ENCODE peak calls at places on chromosomes 12 and 14, in ten cellular contexts. L is choroid plexus epithelial cell, C is H1, P is WTC11, Z is lung, Y is prostate gland, T is tibial nerve, J is tibial artery, M is OCI-LY7, X is GM12865. K is an unnamed sample.

GRCh38 chr12:76871751-76872150 is 7.1 kb downstream of the CSRP2 start:
- DNase-seq in L (no peak), M (no peak), T (no peak), C (no peak), Z (no peak), J (no peak), P (no peak), X (no peak), Y (no peak), K (no peak)

GRCh38 chr14:79638647-79639266 is 572.5 kb downstream of the DIO2 start:
- DNase-seq in L (no peak), X (no peak), P (no peak), J (no peak), Z (no peak), C (no peak), M (no peak), Y (no peak), T (no peak), K (no peak)

GRCh38 chr14:55847766-55848165 is 267.8 kb downstream of the KTN1 start:
- DNase-seq in Z (no peak), P (no peak), L (peak), M (no peak), J (no peak), X (no peak), C (no peak), T (no peak), Y (no peak), K (no peak)

GRCh38 chr12:75378354-75378753 is 12.5 kb upstream of the GLIPR1L2 start:
- DNase-seq in J (no peak), P (no peak), T (no peak), X (no peak), Y (no peak), L (peak), C (no peak), M (no peak), Z (no peak), K (no peak)

GRCh38 chr12:19739195-19739776 is 300.0 kb downstream of the AEBP2 start:
- DNase-seq in J (no peak), Y (peak), C (no peak), T (peak), Z (no peak), L (peak), M (peak), P (no peak), X (peak), K (peak)

GRCh38 chr12:2395352-2395977 is 342.7 kb downstream of the CACNA1C start:
- DNase-seq in P (peak), Y (no peak), X (peak), L (peak), M (peak), T (peak), J (no peak), Z (peak), C (peak), K (peak)

GRCh38 chr14:106210650-106211049 is 684.3 kb downstream of the TMEM121 start:
- DNase-seq in L (no peak), Z (no peak), C (no peak), J (no peak), M (peak), X (peak), T (no peak), Y (no peak), P (no peak), K (peak)

GRCh38 chr12:64392221-64392620 is 1.7 kb upstream of the C12orf56 start:
- DNase-seq in Z (no peak), M (peak), P (no peak), L (peak), C (no peak), Y (no peak), T (peak), X (peak), J (no peak), K (peak)

GRCh38 chr12:6494351-6494743 is 445 bp downstream of the NCAPD2 start:
- DNase-seq in Z (no peak), J (no peak), X (no peak), M (no peak), T (no peak), Y (no peak), C (no peak), P (no peak), L (no peak), K (no peak)

GRCh38 chr12:121748571-121749265 is 36.2 kb downstream of the TMEM120B start:
- DNase-seq in X (no peak), T (no peak), C (peak), J (no peak), P (no peak), M (no peak), L (peak), Z (no peak), Y (no peak), K (peak)

GRCh38 chr14:96735509-96735908 is 61.7 kb upstream of the VRK1 start:
- DNase-seq in T (no peak), L (no peak), P (no peak), J (no peak), Y (no peak), M (no peak), Z (no peak), C (no peak), X (no peak), K (no peak)

GRCh38 chr14:21041676-21042433 is at the start of gene RNASE7:
- DNase-seq in T (no peak), X (no peak), C (no peak), P (no peak), J (no peak), M (no peak), Y (peak), L (peak), Z (no peak), K (no peak)

GRCh38 chr12:179131-179884 is 34.6 kb downstream of the SLC6A12 start:
- DNase-seq in C (no peak), Z (no peak), Y (no peak), L (no peak), T (no peak), X (no peak), P (no peak), M (no peak), J (no peak), K (no peak)

GRCh38 chr12:78880078-78880477 is 15.5 kb downstream of the SYT1 start:
- DNase-seq in Y (no peak), T (no peak), X (no peak), C (no peak), J (no peak), Z (no peak), M (no peak), L (peak), P (no peak), K (no peak)

GRCh38 chr12:53703746-53704145 is 23.5 kb downstream of the CALCOCO1 start:
- DNase-seq in Y (no peak), C (no peak), Z (no peak), L (peak), J (no peak), P (no peak), M (no peak), T (no peak), X (no peak), K (no peak)

GRCh38 chr12:22978962-22979361 is 354.0 kb downstream of the ETNK1 start:
- DNase-seq in X (no peak), Y (no peak), T (no peak), M (no peak), C (no peak), J (no peak), P (no peak), Z (no peak), L (peak), K (no peak)

GRCh38 chr14:49621114-49621881 is 699 bp downstream of the MGAT2 start:
- DNase-seq in Z (peak), L (no peak), J (peak), C (no peak), X (peak), P (peak), M (peak), T (peak), Y (peak), K (peak)

GRCh38 chr14:83798421-83798820 is 1731.5 kb upstream of the FLRT2 start:
- DNase-seq in L (no peak), Y (no peak), Z (no peak), T (no peak), M (no peak), X (no peak), J (no peak), P (no peak), C (no peak), K (no peak)

GRCh38 chr12:69238589-69239285 is 632 bp upstream of the CPSF6 start:
- DNase-seq in X (no peak), Y (no peak), T (no peak), M (peak), Z (no peak), P (no peak), J (no peak), L (no peak), C (no peak), K (no peak)

GRCh38 chr12:90239740-90240260 is 531.2 kb upstream of the ATP2B1 start:
- DNase-seq in C (no peak), M (no peak), Z (no peak), T (no peak), Y (no peak), P (no peak), L (no peak), X (no peak), J (no peak), K (no peak)

GRCh38 chr12:77625441-77625840 is 205.3 kb upstream of the NAV3 start:
- DNase-seq in P (no peak), L (peak), Z (no peak), T (no peak), J (no peak), Y (no peak), X (no peak), C (no peak), M (no peak), K (no peak)

GRCh38 chr12:121963341-121964018 is 45.1 kb downstream of the CFAP251 start:
- DNase-seq in P (no peak), M (no peak), L (no peak), C (no peak), T (no peak), Y (no peak), Z (no peak), X (no peak), J (no peak), K (no peak)

GRCh38 chr12:85693093-85693665 is 143.0 kb downstream of the RASSF9 start:
- DNase-seq in C (no peak), P (no peak), L (no peak), T (no peak), J (no peak), X (no peak), M (no peak), Y (no peak), Z (no peak), K (no peak)

GRCh38 chr12:52419656-52420055 is 13.5 kb upstream of the KRT82 start:
- DNase-seq in T (no peak), J (no peak), P (no peak), Z (no peak), Y (no peak), C (no peak), M (no peak), L (peak), X (no peak), K (no peak)

GRCh38 chr14:72479471-72479931 is 414.4 kb downstream of the DPF3 start:
- DNase-seq in Y (no peak), X (peak), J (no peak), Z (no peak), L (peak), T (no peak), M (no peak), P (no peak), C (no peak), K (peak)

GRCh38 chr12:131204416-131205311 is 251.0 kb downstream of the ADGRD1 start:
- DNase-seq in Y (no peak), C (peak), T (no peak), M (no peak), L (no peak), J (peak), P (no peak), Z (no peak), X (no peak), K (no peak)

GRCh38 chr14:60650382-60650961 is 1.2 kb upstream of the SIX1 start:
- DNase-seq in M (no peak), J (no peak), Z (no peak), T (no peak), X (no peak), Y (peak), P (no peak), L (peak), C (no peak), K (no peak)

GRCh38 chr14:65228436-65228835 is 126.1 kb upstream of the MAX start:
- DNase-seq in T (no peak), L (no peak), Y (no peak), J (peak), P (no peak), Z (no peak), X (peak), M (peak), C (no peak), K (peak)

GRCh38 chr14:88983755-88984154 is 159.3 kb downstream of the TTC8 start:
- DNase-seq in P (no peak), Z (no peak), T (no peak), M (no peak), X (no peak), L (peak), C (no peak), J (no peak), Y (no peak), K (no peak)

GRCh38 chr12:52334185-52334584 is 13.0 kb upstream of the KRT83 start:
- DNase-seq in J (no peak), P (no peak), T (no peak), Y (no peak), M (no peak), X (no peak), L (no peak), C (no peak), Z (no peak), K (no peak)

GRCh38 chr12:126952106-126953007 is 1314.6 kb upstream of the TMEM132C start:
- DNase-seq in Z (no peak), P (no peak), X (no peak), M (peak), C (no peak), Y (no peak), J (no peak), T (no peak), L (no peak), K (no peak)

GRCh38 chr12:18135509-18135908 is 45.5 kb upstream of the RERGL start:
- DNase-seq in C (no peak), J (no peak), L (peak), P (no peak), T (no peak), Z (no peak), X (no peak), M (no peak), Y (no peak), K (no peak)

GRCh38 chr14:36091096-36091495 is 85.4 kb downstream of the PTCSC3 start:
- DNase-seq in P (no peak), X (no peak), J (no peak), L (peak), Z (peak), T (no peak), M (no peak), C (no peak), Y (no peak), K (no peak)

GRCh38 chr14:103973354-103973753 is 31.0 kb upstream of the RD3L start:
- DNase-seq in L (peak), J (no peak), M (no peak), T (no peak), Z (no peak), X (no peak), Y (no peak), C (no peak), P (no peak), K (no peak)

GRCh38 chr12:1917172-1918070 is 1.0 kb downstream of the CACNA2D4 start:
- DNase-seq in X (no peak), P (no peak), Z (no peak), T (peak), J (peak), M (no peak), C (no peak), Y (no peak), L (no peak), K (peak)

GRCh38 chr12:86658303-86658702 is 402.1 kb upstream of the MGAT4C start:
- DNase-seq in Y (no peak), X (no peak), P (no peak), L (no peak), Z (no peak), M (no peak), J (no peak), T (no peak), C (no peak), K (no peak)

GRCh38 chr14:54782803-54783659 is 119.6 kb downstream of the GCH1 start:
- DNase-seq in M (peak), P (peak), Y (no peak), J (no peak), Z (no peak), X (peak), L (peak), C (no peak), T (no peak), K (peak)

GRCh38 chr14:102277874-102278630 is 26.9 kb downstream of the MOK start:
- DNase-seq in P (no peak), J (no peak), L (no peak), X (no peak), M (no peak), Z (no peak), C (no peak), Y (no peak), T (no peak), K (no peak)

GRCh38 chr14:102279688-102280348 is 25.1 kb downstream of the MOK start:
- DNase-seq in J (no peak), T (no peak), M (no peak), C (no peak), Z (peak), L (peak), X (no peak), Y (no peak), P (no peak), K (no peak)

GRCh38 chr14:102278631-102278935 is 26.4 kb downstream of the MOK start:
- DNase-seq in M (no peak), J (no peak), C (no peak), T (no peak), L (no peak), Z (no peak), X (no peak), Y (no peak), P (no peak), K (no peak)

GRCh38 chr14:102280376-102280962 is 24.5 kb downstream of the MOK start:
- DNase-seq in Y (no peak), P (no peak), C (no peak), M (no peak), Z (no peak), T (no peak), L (peak), J (no peak), X (no peak), K (no peak)

DNA sequence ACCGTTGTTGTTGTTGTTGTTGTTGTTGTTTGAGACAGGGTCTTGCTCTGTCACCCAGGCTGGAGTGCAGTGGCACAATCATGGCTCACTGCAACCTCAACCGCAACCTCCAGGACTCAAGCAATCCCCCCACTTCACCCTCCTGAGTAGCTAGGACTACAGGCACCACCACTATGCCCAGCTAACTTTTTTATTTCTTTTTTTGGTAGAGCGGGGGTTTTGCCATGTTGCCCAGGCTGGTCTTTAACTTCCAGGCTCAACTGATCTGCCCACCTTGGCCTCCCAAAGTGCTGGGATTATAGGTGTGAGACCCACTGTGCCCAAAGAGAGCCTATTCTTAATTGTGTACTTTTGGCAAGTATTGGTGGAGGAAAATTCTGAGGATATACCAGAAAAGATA is 25.7 kb downstream of the MOK start:
- DNase-seq in J (no peak), C (no peak), L (no peak), Y (no peak), P (no peak), Z (no peak), M (no peak), T (no peak), X (no peak), K (no peak)
- TF ChIP-seq CTCF in J (no peak), C (no peak), L (no peak), Y (no peak), P (no peak), Z (no peak), M (no peak), T (no peak), X (no peak), K (no peak)

DNA sequence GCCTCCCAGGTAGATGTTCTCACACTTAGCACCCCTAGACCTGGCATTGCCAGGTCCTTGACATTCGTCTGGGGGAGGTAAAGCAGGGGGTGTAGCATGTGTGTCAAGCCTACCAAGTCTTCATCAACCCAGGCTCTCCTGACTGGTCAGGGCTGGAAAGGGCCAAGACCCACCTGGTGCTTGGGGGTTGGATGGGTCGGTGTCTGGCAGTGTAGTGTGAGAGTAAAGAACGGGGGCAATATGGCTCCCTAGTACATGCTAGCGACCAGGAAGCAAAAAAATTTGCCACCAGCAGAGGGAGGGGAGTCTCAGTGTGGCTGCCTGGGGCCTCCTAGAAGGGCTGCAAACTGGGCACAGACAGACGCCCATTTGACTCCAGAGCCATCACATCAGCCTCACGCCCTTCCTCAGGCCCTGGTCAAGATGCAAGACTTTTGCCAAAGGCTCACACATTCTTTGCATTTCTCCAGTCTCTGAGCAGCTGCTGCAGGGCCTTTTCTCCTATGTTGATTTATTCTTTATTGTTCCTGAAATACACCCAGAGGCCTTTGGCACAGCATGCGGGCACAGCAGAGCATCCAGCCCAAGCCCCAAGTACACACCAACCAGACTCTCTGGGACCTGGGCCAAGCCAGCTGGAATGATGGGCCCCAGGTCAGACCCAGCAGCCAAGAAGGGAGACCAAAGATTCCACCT is 38.3 kb upstream of the PNMA1 start:
- DNase-seq in M (peak), Z (no peak), C (no peak), T (no peak), L (peak), J (peak), X (peak), P (no peak), Y (peak), K (no peak)
- TF ChIP-seq CTCF in M (peak), Z (no peak), C (peak), T (peak), L (peak), J (peak), X (peak), P (no peak), Y (peak), K (peak)

DNA sequence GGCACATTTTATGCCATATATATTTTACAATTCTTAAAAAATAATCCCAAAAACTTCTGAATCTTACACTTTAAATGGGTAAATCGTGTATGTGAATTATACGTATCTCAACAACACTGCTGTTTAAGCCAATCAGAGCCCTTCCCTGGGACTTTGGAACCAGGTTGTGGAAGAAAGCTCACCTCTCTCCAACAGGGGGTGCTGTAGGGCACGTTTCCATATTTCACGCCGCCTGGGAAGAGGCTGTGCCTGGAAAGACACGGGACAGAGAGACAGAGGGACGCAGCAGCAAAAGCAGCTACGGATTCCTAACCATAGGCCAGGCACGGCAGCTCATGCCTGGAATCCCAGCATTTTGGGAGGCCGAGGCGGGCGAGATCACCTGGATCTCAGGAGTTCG is 29.4 kb upstream of the FBRSL1 start:
- DNase-seq in J (no peak), P (peak), L (peak), M (no peak), C (peak), T (no peak), X (no peak), Y (no peak), Z (no peak), K (no peak)
- TF ChIP-seq CTCF in J (no peak), P (peak), L (peak), M (peak), C (peak), T (no peak), X (peak), Y (no peak), Z (no peak), K (peak)

DNA sequence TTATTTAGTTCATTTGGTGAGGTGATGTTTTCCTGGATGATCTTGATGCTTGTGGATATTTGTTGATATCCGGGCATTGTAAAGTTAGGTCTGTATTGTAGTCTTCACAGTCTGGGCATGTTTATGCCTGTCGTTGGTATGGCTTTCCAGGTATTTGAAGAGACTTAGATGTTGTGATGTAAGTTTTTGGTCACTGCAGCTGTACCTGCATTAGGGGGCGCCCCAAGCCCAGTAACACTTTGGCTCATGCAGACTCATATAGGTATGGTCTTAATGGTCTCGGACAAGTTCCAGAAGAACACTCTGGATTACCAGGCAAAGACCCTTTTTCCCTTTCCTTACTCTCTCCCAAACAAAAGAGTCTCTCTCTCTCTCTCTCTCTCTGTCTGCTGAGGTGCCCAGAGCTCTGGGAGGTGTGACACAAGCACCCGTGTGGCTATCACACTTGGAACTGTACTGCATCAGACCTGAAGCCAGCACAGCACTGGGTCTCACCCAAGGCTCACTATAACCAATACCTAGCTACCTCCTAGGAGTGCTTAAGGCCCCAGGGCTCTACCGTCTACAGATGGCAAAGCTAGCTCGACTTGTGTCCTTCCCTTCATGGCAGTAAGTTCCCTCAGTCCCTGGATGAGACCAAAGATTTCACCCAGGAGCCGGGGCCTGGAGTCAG is 425.8 kb upstream of the ATXN7L3B start:
- DNase-seq in X (peak), L (peak), T (no peak), J (no peak), C (peak), M (peak), Y (no peak), Z (no peak), P (peak), K (no peak)
- TF ChIP-seq CTCF in X (peak), L (peak), T (no peak), J (no peak), C (peak), M (peak), Y (no peak), Z (no peak), P (peak), K (peak)

K was measured in GM13977.